ENCODE peak calls at places on chromosomes 4 and X, in seven cellular contexts. M, L, D, C, F, Y and U are unnamed samples.

GRCh38 chr4:167903291-167903721 is 189.0 kb upstream of the ANXA10 start:
- DNase-seq in M (no peak), F (no peak), L (no peak), Y (no peak), C (peak), D (no peak), U (no peak)

GRCh38 chr4:144754562-144755410 is 108.8 kb downstream of the HHIP start:
- DNase-seq in Y (no peak), F (no peak), D (peak), C (no peak), L (peak), M (no peak), U (peak)

GRCh38 chr4:19711871-19712270 is 539.8 kb upstream of the SLIT2 start:
- DNase-seq in L (no peak), D (no peak), C (no peak), Y (no peak), F (no peak), M (no peak), U (no peak)

GRCh38 chrX:123450217-123450616 is 266.1 kb downstream of the GRIA3 start:
- DNase-seq in F (no peak), C (peak), D (no peak), Y (no peak), L (no peak), M (no peak), U (no peak)

GRCh38 chr4:37482236-37482635 is 203.9 kb downstream of the RELL1 start:
- DNase-seq in C (no peak), M (no peak), D (no peak), F (no peak), L (no peak), Y (no peak), U (no peak)

GRCh38 chr4:182144621-182145359 is 98.4 kb upstream of the TENM3 start:
- DNase-seq in F (no peak), L (peak), C (no peak), D (peak), Y (peak), M (no peak), U (no peak)

GRCh38 chrX:129787336-129788055 is 7.7 kb downstream of the SASH3 start:
- DNase-seq in M (no peak), L (no peak), F (no peak), D (no peak), Y (no peak), C (no peak), U (no peak)

GRCh38 chr4:108512615-108513505 is 107.5 kb upstream of the RPL34 start:
- DNase-seq in L (peak), Y (no peak), C (no peak), M (no peak), F (no peak), D (peak), U (no peak)

GRCh38 chr4:188660796-188661195 is 521.6 kb downstream of the TRIML1 start:
- DNase-seq in F (no peak), Y (no peak), C (no peak), M (no peak), D (no peak), L (no peak), U (no peak)

GRCh38 chr4:143625632-143626031 is 74.8 kb downstream of the FREM3 start:
- DNase-seq in Y (no peak), F (no peak), D (no peak), C (no peak), M (no peak), L (no peak), U (no peak)

GRCh38 chr4:30642520-30642919 is 77.6 kb upstream of the PCDH7 start:
- DNase-seq in M (no peak), Y (no peak), F (no peak), L (no peak), C (no peak), D (no peak), U (no peak)

GRCh38 chr4:47340914-47341313 is 122.6 kb downstream of the COMMD8 start:
- DNase-seq in Y (no peak), L (no peak), F (no peak), D (no peak), M (no peak), C (no peak), U (no peak)

GRCh38 chr4:33709247-33709646 is 2535.1 kb downstream of the ARAP2 start:
- DNase-seq in M (no peak), L (no peak), C (no peak), Y (no peak), F (no peak), D (no peak), U (no peak)

GRCh38 chrX:119970574-119970973 is 27.0 kb upstream of the NKAP start:
- DNase-seq in Y (no peak), C (no peak), L (no peak), M (no peak), F (no peak), D (no peak), U (no peak)

GRCh38 chrX:119218198-119218597 is 17.9 kb upstream of the PGRMC1 start:
- DNase-seq in C (no peak), L (no peak), M (no peak), F (no peak), D (no peak), Y (no peak), U (no peak)

GRCh38 chr4:8191136-8191747 is 7.8 kb upstream of the SH3TC1 start:
- DNase-seq in M (no peak), L (peak), Y (no peak), C (no peak), D (no peak), F (no peak), U (peak)

GRCh38 chr4:153594208-153594607 is 89.9 kb upstream of the TLR2 start:
- DNase-seq in D (no peak), Y (no peak), M (no peak), L (no peak), F (no peak), C (no peak), U (no peak)

GRCh38 chr4:103634236-103634635 is 85.5 kb downstream of the TACR3 start:
- DNase-seq in L (no peak), M (no peak), Y (no peak), D (no peak), F (no peak), C (no peak), U (no peak)

GRCh38 chrX:103453655-103454054 is 65.6 kb downstream of the RAB40A start:
- DNase-seq in Y (no peak), M (no peak), C (peak), D (no peak), F (no peak), L (no peak), U (no peak)

GRCh38 chr4:92236907-92237306 is 66.9 kb upstream of the GRID2 start:
- DNase-seq in M (no peak), D (no peak), Y (no peak), L (no peak), C (no peak), F (no peak), U (no peak)

GRCh38 chrX:30065226-30065625 is 150.1 kb upstream of the MAGEB2 start:
- DNase-seq in D (no peak), C (no peak), Y (no peak), M (no peak), L (no peak), F (no peak), U (no peak)

GRCh38 chr4:67020079-67020807 is 525.1 kb downstream of the CENPC start:
- DNase-seq in Y (no peak), F (no peak), C (no peak), M (no peak), D (no peak), L (no peak), U (no peak)

GRCh38 chrX:9494806-9495205 is 29.9 kb downstream of the TBL1X start:
- DNase-seq in D (no peak), M (no peak), L (no peak), Y (no peak), F (no peak), C (no peak), U (no peak)

GRCh38 chr4:2054217-2054616 is 4.9 kb upstream of the NAT8L start:
- DNase-seq in C (no peak), F (no peak), M (no peak), Y (no peak), D (no peak), L (no peak), U (no peak)

GRCh38 chrX:101163166-101163565 is 56.4 kb upstream of the DRP2 start:
- DNase-seq in C (no peak), L (no peak), F (no peak), Y (no peak), M (no peak), D (no peak), U (no peak)

GRCh38 chrX:12991575-12991974 is 16.7 kb downstream of the TMSB4X start:
- DNase-seq in Y (no peak), M (no peak), D (no peak), C (no peak), F (no peak), L (no peak), U (no peak)

GRCh38 chr4:64729561-64729960 is 320.3 kb upstream of the TECRL start:
- DNase-seq in Y (no peak), M (no peak), F (no peak), L (no peak), C (no peak), D (no peak), U (no peak)

GRCh38 chr4:78627046-78627965 is 75.7 kb downstream of the ANXA3 start:
- DNase-seq in F (no peak), M (no peak), Y (no peak), D (no peak), C (no peak), L (no peak), U (no peak)